ENCODE peak calls at places on chromosome 6, in four cellular contexts. C is left lung, E is AG04450, P is epithelial cell of esophagus. Y is an unnamed sample.

GRCh38 chr6:88519227-88520019 is 353.3 kb upstream of the CNR1 start:
- DNase-seq in P (no peak), C (no peak), E (no peak), Y (no peak)

GRCh38 chr6:119463081-119463626 is 113.6 kb upstream of the MAN1A1 start:
- DNase-seq in E (no peak), P (no peak), C (no peak), Y (no peak)

GRCh38 chr6:34490390-34491090 is 24.7 kb downstream of the PACSIN1 start:
- DNase-seq in E (no peak), C (no peak), P (no peak), Y (no peak)

GRCh38 chr6:163627274-163628062 is 212.9 kb downstream of the QKI start:
- DNase-seq in C (no peak), P (no peak), E (no peak), Y (no peak)

GRCh38 chr6:129345890-129346289 is 364.1 kb downstream of the ARHGAP18 start:
- DNase-seq in E (peak), C (no peak), P (peak), Y (peak)

GRCh38 chr6:46996860-46997641 is 45.1 kb downstream of the ADGRF1 start:
- DNase-seq in C (no peak), E (no peak), P (peak), Y (no peak)

GRCh38 chr6:38493929-38494547 is 145.7 kb downstream of the BTBD9 start:
- DNase-seq in P (peak), C (no peak), E (peak), Y (peak)

GRCh38 chr6:51330971-51331370 is 512.3 kb downstream of the TFAP2B start:
- DNase-seq in P (no peak), E (no peak), C (no peak), Y (no peak)

GRCh38 chr6:117469356-117469755 is 13.1 kb upstream of the DCBLD1 start:
- DNase-seq in P (no peak), C (no peak), E (no peak), Y (no peak)

GRCh38 chr6:150156460-150156859 is 13.6 kb downstream of the PPP1R14C start:
- DNase-seq in C (no peak), P (peak), E (no peak), Y (no peak)

GRCh38 chr6:7785243-7785941 is 59.5 kb downstream of the BMP6 start:
- DNase-seq in P (no peak), C (no peak), E (no peak), Y (no peak)

GRCh38 chr6:57310817-57311157 is 6.6 kb upstream of the PRIM2 start:
- DNase-seq in P (no peak), E (no peak), C (peak), Y (no peak)
- H3K4me3 ChIP-seq in P (no peak), E (no peak), C (no peak), Y (no peak)

GRCh38 chr6:69233195-69233524 is 563.6 kb downstream of the LMBRD1 start:
- DNase-seq in P (no peak), E (no peak), C (no peak), Y (no peak)

GRCh38 chr6:69231983-69232382 is 564.8 kb downstream of the LMBRD1 start:
- DNase-seq in P (no peak), C (no peak), E (no peak), Y (no peak)

GRCh38 chr6:69232506-69233194 is 564.2 kb downstream of the LMBRD1 start:
- DNase-seq in P (peak), E (peak), C (peak), Y (peak)
- H3K4me3 ChIP-seq in P (no peak), E (no peak), C (no peak), Y (no peak)

GRCh38 chr6:137849076-137849708 is 17.9 kb upstream of the TNFAIP3 start:
- DNase-seq in E (no peak), C (no peak), P (peak), Y (no peak)
- H3K4me3 ChIP-seq in E (no peak), C (no peak), P (no peak), Y (no peak)

GRCh38 chr6:29942275-29943052 is at the start of gene HLA-A:
- DNase-seq in P (peak), C (peak), E (peak), Y (peak)

GRCh38 chr6:29941006-29941405 is 1.3 kb upstream of the HLA-A start:
- DNase-seq in P (peak), E (no peak), C (no peak), Y (no peak)

GRCh38 chr6:29941916-29942274 is 437 bp upstream of the HLA-A start:
- DNase-seq in E (no peak), P (no peak), C (no peak), Y (no peak)

GRCh38 chr6:29943053-29943966 is 978 bp downstream of the HLA-A start:
- DNase-seq in E (no peak), C (peak), P (no peak), Y (no peak)

DNA sequence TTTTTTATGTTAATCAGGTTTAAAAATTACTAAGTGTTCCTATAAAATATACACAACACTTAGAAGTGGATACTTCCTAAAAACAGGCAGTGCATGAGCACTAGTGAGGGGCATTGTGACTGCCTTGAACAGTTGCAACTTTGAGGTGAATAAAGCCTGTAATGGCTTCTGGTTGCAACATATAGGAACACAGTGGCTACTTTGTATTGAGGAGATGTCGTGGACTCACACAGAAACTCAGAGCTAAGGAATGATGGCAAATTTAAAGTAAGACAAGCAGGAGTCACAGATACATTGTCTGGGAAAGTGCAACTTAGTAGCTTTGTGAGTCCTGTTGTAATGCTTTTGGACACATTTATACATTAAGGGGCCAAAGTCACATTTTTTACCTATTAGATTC is 856 bp upstream of the HLA-A start:
- DNase-seq in P (peak), E (no peak), C (no peak), Y (no peak)
- H3K4me3 ChIP-seq in P (no peak), E (peak), C (no peak), Y (peak)

DNA sequence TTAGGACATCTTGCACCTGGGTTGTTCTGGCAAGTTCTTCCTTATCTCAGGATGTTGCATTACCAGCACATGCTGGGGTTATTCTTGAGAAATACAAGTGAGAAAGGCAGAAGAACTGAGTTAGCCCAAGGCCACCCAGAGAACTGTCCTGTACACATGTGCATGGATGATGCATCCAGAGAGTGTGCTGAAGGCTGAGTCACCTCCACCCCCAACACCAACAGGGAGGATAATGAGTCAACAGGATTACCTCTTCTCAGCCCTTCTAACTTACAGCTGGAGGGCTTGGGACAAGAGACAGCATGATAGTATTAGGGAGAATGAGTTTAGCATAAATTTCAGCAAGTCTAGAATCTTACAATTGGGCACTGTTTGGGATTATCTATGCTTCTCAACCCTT is 8.5 kb downstream of the SCGN start:
- DNase-seq in C (no peak), E (no peak), P (peak), Y (peak)
- H3K4me3 ChIP-seq in C (no peak), E (no peak), P (no peak), Y (no peak)